ENCODE peak calls at places on chromosome 17, in four cellular contexts. Z, V, I and O are unnamed samples.

GRCh38 chr17:44333371-44333770 is 8.7 kb upstream of the SLC25A39 start:
- DNase-seq in I (no peak), Z (no peak), V (no peak), O (no peak)

GRCh38 chr17:59762826-59763374 is 55.4 kb downstream of the VMP1 start:
- DNase-seq in Z (no peak), V (no peak), I (no peak), O (no peak)

GRCh38 chr17:43784628-43785101 is 4.4 kb downstream of the CFAP97D1 start:
- DNase-seq in Z (peak), I (no peak), V (no peak), O (no peak)

GRCh38 chr17:29645516-29646051 is 22.9 kb upstream of the CORO6 start:
- DNase-seq in Z (peak), V (no peak), I (no peak), O (peak)

GRCh38 chr17:17375826-17376225 is 72.7 kb downstream of the NT5M start:
- DNase-seq in I (no peak), V (no peak), Z (peak), O (no peak)

GRCh38 chr17:752620-753219 is 656 bp upstream of the GEMIN4 start:
- DNase-seq in Z (peak), I (no peak), V (no peak), O (peak)

GRCh38 chr17:43517161-43517560 is 29.0 kb downstream of the ETV4 start:
- DNase-seq in I (peak), Z (no peak), V (no peak), O (no peak)

GRCh38 chr17:8664426-8665105 is 34.0 kb upstream of the MYH10 start:
- DNase-seq in V (no peak), Z (no peak), I (no peak), O (no peak)

GRCh38 chr17:35807371-35808144 is 1.7 kb upstream of the TAF15 start:
- DNase-seq in Z (peak), V (no peak), I (no peak), O (peak)

GRCh38 chr17:7560172-7561027 is 1.3 kb upstream of the SENP3 start:
- DNase-seq in V (peak), I (no peak), Z (peak), O (peak)

GRCh38 chr17:7562208-7562605 is 488 bp downstream of the SENP3 start:
- DNase-seq in Z (no peak), I (no peak), V (peak), O (no peak)

GRCh38 chr17:7561589-7562207 is at the start of gene SENP3:
- DNase-seq in I (no peak), Z (peak), V (peak), O (peak)

GRCh38 chr17:7561028-7561575 is 617 bp upstream of the SENP3 start:
- DNase-seq in Z (peak), I (no peak), V (peak), O (peak)

GRCh38 chr17:7563115-7563869 is 1.6 kb downstream of the SENP3 start:
- DNase-seq in I (no peak), Z (no peak), V (no peak), O (no peak)
- H3K4me3 ChIP-seq in I (peak), Z (no peak), V (peak), O (no peak)

DNA sequence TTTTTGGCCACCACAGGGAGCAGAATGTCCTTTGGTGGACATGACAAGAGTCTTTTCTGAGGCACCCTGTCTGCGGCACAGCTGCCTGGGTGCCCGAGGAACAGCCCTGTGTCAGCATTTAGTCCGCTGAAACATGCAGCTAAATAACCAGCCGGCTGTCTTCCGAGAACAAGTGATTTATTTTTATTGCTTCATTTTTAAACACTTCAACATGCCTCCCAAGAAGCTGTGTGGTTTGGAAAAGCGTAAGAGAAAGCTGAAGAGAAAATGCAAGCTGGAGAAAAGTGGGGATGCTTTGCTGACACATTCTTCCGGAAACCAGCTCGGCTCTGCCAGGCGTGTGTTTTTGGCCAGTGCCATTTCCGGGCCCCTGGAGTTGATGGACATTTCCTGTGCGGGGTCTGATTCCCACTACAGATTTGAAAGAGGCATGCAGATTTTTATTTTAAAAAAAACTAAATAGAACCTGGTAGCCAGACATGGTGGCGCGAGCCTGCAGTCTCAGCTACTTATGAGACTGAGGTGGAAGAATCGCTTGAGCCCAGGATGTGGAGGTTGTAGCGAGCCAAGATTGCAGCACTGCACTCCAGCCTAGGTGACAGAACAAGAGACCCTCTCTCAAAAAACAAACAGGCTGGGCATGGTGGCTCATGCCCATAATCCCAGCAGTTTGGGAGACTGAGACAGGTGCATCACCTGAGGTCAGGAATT is 94.8 kb downstream of the SEC14L1 start:
- DNase-seq in I (peak), Z (peak), V (no peak), O (peak)
- TF ChIP-seq FOS in I (no peak), Z (no peak), V (no peak), O (peak)

DNA sequence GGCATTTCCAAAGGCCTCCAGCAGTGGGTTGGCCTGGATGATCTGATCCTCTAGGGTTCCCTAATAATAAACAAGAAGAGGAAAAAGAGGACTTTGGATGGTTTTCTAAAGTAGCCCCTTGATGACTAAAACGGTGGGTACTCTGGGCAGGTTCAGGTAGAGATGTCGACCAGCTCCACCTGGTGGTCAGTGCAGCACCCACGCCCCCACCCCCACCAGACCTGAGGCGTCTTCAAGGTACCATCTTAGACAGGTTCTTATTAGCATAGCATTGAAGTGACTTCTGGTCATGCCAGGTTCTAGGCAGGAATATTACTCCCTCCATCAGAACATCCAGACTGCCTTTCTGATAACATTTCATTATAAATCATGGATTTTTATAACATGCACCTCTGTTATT is 15.0 kb downstream of the MYH13 start:
- DNase-seq in I (no peak), Z (no peak), V (peak), O (no peak)
- TF ChIP-seq CTCF in I (peak), Z (peak), V (peak), O (no peak)

GRCh38 chr17:81236784-81237183 is 2.1 kb downstream of the TEPSIN start:
- DNase-seq in V (no peak), Z (no peak), I (no peak), O (no peak)

GRCh38 chr17:81237591-81238489 is 1.0 kb downstream of the TEPSIN start:
- DNase-seq in I (no peak), Z (no peak), V (no peak), O (no peak)

GRCh38 chr17:81234940-81235821 is 3.7 kb downstream of the TEPSIN start:
- DNase-seq in Z (no peak), I (no peak), V (no peak), O (no peak)

GRCh38 chr17:81234506-81234855 is 4.4 kb downstream of the TEPSIN start:
- DNase-seq in Z (no peak), I (no peak), V (no peak), O (no peak)

DNA sequence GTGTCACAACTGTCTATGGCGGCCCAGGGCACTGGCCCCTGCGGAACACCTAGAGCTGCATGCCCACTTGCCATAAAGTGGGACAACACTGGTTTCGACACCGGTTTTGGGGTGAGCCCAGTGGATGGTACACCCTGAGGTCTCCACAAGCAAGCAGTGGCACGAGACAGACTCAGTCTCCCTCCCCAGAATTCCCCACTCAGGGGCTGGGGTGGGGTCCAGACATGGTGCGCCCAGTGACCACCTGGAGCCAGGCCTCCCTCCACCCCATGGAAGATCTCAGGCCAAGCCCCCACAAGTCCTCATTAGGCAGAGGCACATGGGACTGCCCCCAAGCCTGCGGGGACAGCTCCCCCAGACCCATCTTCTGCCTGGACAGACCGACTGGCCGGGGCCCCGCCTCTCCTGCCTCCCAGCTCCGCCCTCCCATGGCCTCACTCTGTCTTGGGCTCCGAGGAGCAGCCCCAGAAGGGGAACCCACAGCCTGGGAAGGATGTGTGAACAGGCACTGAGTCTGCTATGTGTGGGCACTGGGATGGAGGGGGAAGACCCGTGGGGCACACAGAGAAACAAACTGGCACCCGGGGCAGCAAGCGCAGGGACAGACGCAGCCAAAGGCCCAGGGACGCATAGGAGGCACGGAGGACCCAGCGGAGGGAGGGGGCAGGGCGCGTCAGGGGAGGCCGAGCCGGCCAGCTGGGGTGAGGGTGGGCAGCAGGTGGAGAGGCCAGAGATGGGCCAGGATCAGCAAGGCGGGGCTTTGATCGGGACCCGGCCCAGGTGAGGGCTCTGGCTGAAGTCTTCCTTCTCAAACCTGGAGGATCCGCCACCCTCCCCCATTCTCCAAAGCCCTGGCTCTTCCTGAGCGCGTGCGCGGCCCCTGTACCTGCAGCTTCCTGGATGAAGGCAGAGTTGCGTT is 2.8 kb downstream of the TEPSIN start:
- DNase-seq in I (no peak), Z (no peak), V (no peak), O (no peak)
- H3K4me3 ChIP-seq in I (no peak), Z (no peak), V (no peak), O (no peak)

GRCh38 chr17:77352996-77353395 is 212.2 kb downstream of the SEC14L1 start:
- DNase-seq in Z (no peak), V (no peak), I (no peak), O (no peak)

GRCh38 chr17:77353684-77354419 is 213.1 kb downstream of the SEC14L1 start:
- DNase-seq in I (no peak), Z (peak), V (no peak), O (no peak)

GRCh38 chr17:77354721-77355455 is 214.1 kb downstream of the SEC14L1 start:
- DNase-seq in V (no peak), Z (peak), I (no peak), O (no peak)

GRCh38 chr17:77356109-77356689 is 215.4 kb downstream of the SEC14L1 start:
- DNase-seq in I (no peak), Z (no peak), V (peak), O (no peak)

GRCh38 chr17:77354420-77354720 is 213.6 kb downstream of the SEC14L1 start:
- DNase-seq in Z (no peak), V (no peak), I (no peak), O (no peak)
- TF ChIP-seq FOS in Z (no peak), V (no peak), I (no peak), O (no peak)

GRCh38 chr17:50533720-50534148 is 1.2 kb downstream of the EPN3 start:
- DNase-seq in V (no peak), I (no peak), Z (peak), O (peak)
- TF ChIP-seq CTCF in V (no peak), I (no peak), Z (no peak), O (no peak)

GRCh38 chr17:7384489-7385081 is 3.7 kb downstream of the TNK1 start:
- DNase-seq in I (no peak), V (no peak), Z (no peak), O (no peak)
- H3K4me3 ChIP-seq in I (peak), V (no peak), Z (no peak), O (no peak)